ENCODE peak calls at places on chromosomes 1 and 21, in six cellular contexts. Q is fibroblast of gingiva; K is cardiac fibroblast; G is NCI-H1105; D is AG20443; L is stimulated activated effector memory CD8-positive, alpha-beta T cell treated with anti-CD3 and anti-CD28 coated beads, Interleukin-12 subunit alpha, Interleukin-12 subunit beta, amount 100 ng/mL, for 72 hours. P is an unnamed sample.

GRCh38 chr1:225762002-225762441 is 15.6 kb upstream of the SRP9 start:
- DNase-seq in Q (no peak), K (no peak), G (peak), D (no peak), L (no peak), P (no peak)

GRCh38 chr1:1342584-1343115 is 6.6 kb downstream of the DVL1 start:
- DNase-seq in Q (no peak), K (no peak), G (no peak), D (no peak), L (no peak), P (no peak)

GRCh38 chr1:185956881-185957280 is 222.7 kb downstream of the HMCN1 start:
- DNase-seq in Q (no peak), K (no peak), G (no peak), D (no peak), L (no peak), P (no peak)

GRCh38 chr21:45551316-45551715 is 9.1 kb upstream of the SLC19A1 start:
- DNase-seq in Q (peak), K (peak), G (no peak), D (peak), L (no peak), P (peak)

GRCh38 chr1:30776097-30777059 is 18.8 kb upstream of the LAPTM5 start:
- DNase-seq in Q (no peak), K (no peak), G (no peak), D (no peak), L (no peak), P (no peak)

GRCh38 chr1:64651841-64652240 is 93.0 kb upstream of the RAVER2 start:
- DNase-seq in Q (no peak), K (peak), G (no peak), D (no peak), L (no peak), P (no peak)

GRCh38 chr1:199010933-199011332 is 372.1 kb downstream of the PTPRC start:
- DNase-seq in Q (no peak), K (no peak), G (no peak), D (no peak), L (no peak), P (peak)

GRCh38 chr1:208135354-208135753 is 108.8 kb downstream of the PLXNA2 start:
- DNase-seq in Q (peak), K (peak), G (no peak), D (no peak), L (no peak), P (peak)

GRCh38 chr1:8874230-8875201 is 4.0 kb downstream of the ENO1 start:
- DNase-seq in Q (no peak), K (peak), G (no peak), D (no peak), L (no peak), P (no peak)

GRCh38 chr1:162319510-162320160 is 57.0 kb downstream of the SPATA46 start:
- DNase-seq in Q (no peak), K (peak), G (no peak), D (peak), L (no peak), P (no peak)

GRCh38 chr1:54287176-54287650 is 87.2 kb downstream of the MRPL37 start:
- DNase-seq in Q (peak), K (peak), G (no peak), D (peak), L (peak), P (peak)

GRCh38 chr1:39676951-39677350 is 5.0 kb upstream of the NT5C1A start:
- DNase-seq in Q (no peak), K (no peak), G (no peak), D (no peak), L (no peak), P (no peak)

GRCh38 chr1:84698151-84698651 is 7.9 kb upstream of the SSX2IP start:
- DNase-seq in Q (peak), K (peak), G (no peak), D (peak), L (no peak), P (peak)

GRCh38 chr1:198890531-198890930 is 251.7 kb downstream of the PTPRC start:
- DNase-seq in Q (peak), K (peak), G (peak), D (no peak), L (no peak), P (no peak)

GRCh38 chr21:41481191-41481590 is 26.8 kb downstream of the TMPRSS2 start:
- DNase-seq in Q (no peak), K (no peak), G (no peak), D (no peak), L (no peak), P (peak)

GRCh38 chr1:231011963-231012362 is 28.1 kb downstream of the FAM89A start:
- DNase-seq in Q (no peak), K (no peak), G (no peak), D (no peak), L (no peak), P (no peak)

GRCh38 chr1:203278885-203279406 is 26.4 kb upstream of the BTG2 start:
- DNase-seq in Q (no peak), K (no peak), G (no peak), D (no peak), L (no peak), P (no peak)

GRCh38 chr1:75554870-75555269 is 56.0 kb downstream of the SLC44A5 start:
- DNase-seq in Q (no peak), K (no peak), G (no peak), D (no peak), L (no peak), P (no peak)

GRCh38 chr1:154760469-154760933 is 109.6 kb downstream of the KCNN3 start:
- DNase-seq in Q (no peak), K (no peak), G (no peak), D (peak), L (peak), P (no peak)

GRCh38 chr1:217089239-217090014 is 366.2 kb upstream of the ESRRG start:
- DNase-seq in Q (no peak), K (peak), G (peak), D (peak), L (no peak), P (no peak)

GRCh38 chr1:228810855-228811654 is 75.8 kb downstream of the RHOU start:
- DNase-seq in Q (no peak), K (peak), G (no peak), D (no peak), L (no peak), P (no peak)

GRCh38 chr1:37998913-37999433 is 6.3 kb downstream of the FHL3 start:
- DNase-seq in Q (no peak), K (no peak), G (no peak), D (no peak), L (no peak), P (no peak)

GRCh38 chr21:20728691-20729090 is 269.5 kb upstream of the NCAM2 start:
- DNase-seq in Q (no peak), K (no peak), G (peak), D (no peak), L (no peak), P (no peak)

GRCh38 chr1:211017066-211017691 is 116.8 kb downstream of the KCNH1 start:
- DNase-seq in Q (no peak), K (no peak), G (no peak), D (no peak), L (no peak), P (no peak)

GRCh38 chr1:11337536-11338350 is 64.7 kb downstream of the UBIAD1 start:
- DNase-seq in Q (no peak), K (peak), G (peak), D (peak), L (peak), P (no peak)

GRCh38 chr1:170410391-170411146 is 121.4 kb upstream of the GORAB start:
- DNase-seq in Q (peak), K (peak), G (no peak), D (peak), L (no peak), P (peak)

GRCh38 chr1:157140068-157140588 is 1.9 kb upstream of the ETV3 start:
- DNase-seq in Q (no peak), K (no peak), G (no peak), D (no peak), L (no peak), P (no peak)

GRCh38 chr21:17514124-17514481 is 1.3 kb downstream of the CXADR start:
- DNase-seq in Q (no peak), K (peak), G (no peak), D (no peak), L (no peak), P (no peak)

GRCh38 chr1:31426249-31426922 is 13.4 kb downstream of the SERINC2 start:
- DNase-seq in Q (no peak), K (no peak), G (no peak), D (no peak), L (no peak), P (no peak)

GRCh38 chr1:74463301-74463988 is 49.0 kb downstream of the LRRC53 start:
- DNase-seq in Q (peak), K (peak), G (no peak), D (peak), L (no peak), P (peak)

GRCh38 chr1:10737268-10737624 is 59.2 kb downstream of the CASZ1 start:
- DNase-seq in Q (no peak), K (no peak), G (peak), D (no peak), L (no peak), P (no peak)

GRCh38 chr21:28142692-28143091 is 850.0 kb downstream of the LTN1 start:
- DNase-seq in Q (peak), K (peak), G (no peak), D (peak), L (no peak), P (peak)

GRCh38 chr1:246907472-246907871 is 24.3 kb downstream of the AHCTF1 start:
- DNase-seq in Q (peak), K (peak), G (no peak), D (peak), L (no peak), P (peak)

GRCh38 chr1:228210076-228210651 is 2.3 kb downstream of the OBSCN start:
- DNase-seq in Q (no peak), K (no peak), G (no peak), D (no peak), L (no peak), P (no peak)

P was measured in AG10803.